ENCODE peak calls at places on chromosomes 12 and 14, in seven cellular contexts. One of them, this sample, is unnamed.
A peak's percentile ranks its signal among the peaks of the same experiment; 100 is the strongest.

GRCh38 chr12:15044461-15044860 is 71.6 kb downstream of the PDE6H start:
- DNase-seq in HepG2: no peak
- DNase-seq in suprapubic skin: no peak
- DNase-seq in IMR-90: no peak
- DNase-seq in heart right ventricle: no peak
- DNase-seq in CD8-positive, alpha-beta T cell: no peak
- DNase-seq in gastrocnemius medialis: no peak
- DNase-seq in this sample: no peak

GRCh38 chr14:88993946-88994345 is 169.5 kb downstream of the TTC8 start:
- DNase-seq in suprapubic skin: no peak
- DNase-seq in IMR-90: peak; percentile 76
- DNase-seq in heart right ventricle: no peak
- DNase-seq in CD8-positive, alpha-beta T cell: no peak
- DNase-seq in HepG2: no peak
- DNase-seq in gastrocnemius medialis: no peak
- DNase-seq in this sample: no peak

GRCh38 chr12:124321040-124321481 is 26.2 kb downstream of the RFLNA start:
- DNase-seq in IMR-90: peak; percentile 39
- DNase-seq in gastrocnemius medialis: peak; percentile 37
- DNase-seq in suprapubic skin: no peak
- DNase-seq in HepG2: peak; percentile 24
- DNase-seq in heart right ventricle: peak; percentile 79
- DNase-seq in CD8-positive, alpha-beta T cell: peak; percentile 24
- DNase-seq in this sample: peak; percentile 89

GRCh38 chr14:85187521-85187920 is 342.4 kb upstream of the FLRT2 start:
- DNase-seq in heart right ventricle: no peak
- DNase-seq in CD8-positive, alpha-beta T cell: no peak
- DNase-seq in IMR-90: no peak
- DNase-seq in HepG2: no peak
- DNase-seq in suprapubic skin: no peak
- DNase-seq in gastrocnemius medialis: no peak
- DNase-seq in this sample: no peak

GRCh38 chr14:104001003-104001402 is 58.7 kb upstream of the RD3L start:
- DNase-seq in CD8-positive, alpha-beta T cell: no peak
- DNase-seq in gastrocnemius medialis: no peak
- DNase-seq in HepG2: peak; percentile 21
- DNase-seq in suprapubic skin: no peak
- DNase-seq in IMR-90: no peak
- DNase-seq in heart right ventricle: no peak
- DNase-seq in this sample: no peak

GRCh38 chr12:46549527-46550265 is 177.1 kb upstream of the SLC38A2 start:
- DNase-seq in heart right ventricle: no peak
- DNase-seq in suprapubic skin: no peak
- DNase-seq in IMR-90: peak; percentile 97
- DNase-seq in CD8-positive, alpha-beta T cell: no peak
- DNase-seq in gastrocnemius medialis: no peak
- DNase-seq in HepG2: no peak
- DNase-seq in this sample: no peak

GRCh38 chr14:58693048-58693447 is 55.3 kb downstream of the DACT1 start:
- DNase-seq in suprapubic skin: no peak
- DNase-seq in IMR-90: no peak
- DNase-seq in heart right ventricle: no peak
- DNase-seq in gastrocnemius medialis: no peak
- DNase-seq in HepG2: no peak
- DNase-seq in CD8-positive, alpha-beta T cell: no peak
- DNase-seq in this sample: no peak

GRCh38 chr14:78319826-78320635 is 149.9 kb downstream of the NRXN3 start:
- DNase-seq in HepG2: no peak
- DNase-seq in heart right ventricle: no peak
- DNase-seq in IMR-90: no peak
- DNase-seq in gastrocnemius medialis: no peak
- DNase-seq in suprapubic skin: no peak
- DNase-seq in CD8-positive, alpha-beta T cell: no peak
- DNase-seq in this sample: no peak

GRCh38 chr14:64704743-64705405 is 650 bp downstream of the PLEKHG3 start:
- DNase-seq in CD8-positive, alpha-beta T cell: no peak
- DNase-seq in HepG2: no peak
- DNase-seq in gastrocnemius medialis: no peak
- DNase-seq in suprapubic skin: peak; percentile 76
- DNase-seq in heart right ventricle: peak; percentile 49
- DNase-seq in IMR-90: peak; percentile 15
- DNase-seq in this sample: peak; percentile 81

GRCh38 chr12:46963977-46964376 is 115.4 kb upstream of the PCED1B start:
- DNase-seq in IMR-90: no peak
- DNase-seq in CD8-positive, alpha-beta T cell: no peak
- DNase-seq in gastrocnemius medialis: no peak
- DNase-seq in HepG2: no peak
- DNase-seq in heart right ventricle: no peak
- DNase-seq in suprapubic skin: no peak
- DNase-seq in this sample: no peak

GRCh38 chr14:86739761-86740160 is 1209.8 kb downstream of the FLRT2 start:
- DNase-seq in IMR-90: no peak
- DNase-seq in suprapubic skin: no peak
- DNase-seq in CD8-positive, alpha-beta T cell: no peak
- DNase-seq in heart right ventricle: no peak
- DNase-seq in gastrocnemius medialis: no peak
- DNase-seq in HepG2: peak; percentile 7
- DNase-seq in this sample: no peak

GRCh38 chr14:66595394-66595793 is 87.4 kb downstream of the GPHN start:
- DNase-seq in IMR-90: no peak
- DNase-seq in HepG2: no peak
- DNase-seq in heart right ventricle: no peak
- DNase-seq in CD8-positive, alpha-beta T cell: no peak
- DNase-seq in gastrocnemius medialis: no peak
- DNase-seq in suprapubic skin: no peak
- DNase-seq in this sample: peak; percentile 23

GRCh38 chr14:67630186-67630585 is 10.5 kb downstream of the ARG2 start:
- DNase-seq in heart right ventricle: no peak
- DNase-seq in IMR-90: no peak
- DNase-seq in CD8-positive, alpha-beta T cell: no peak
- DNase-seq in HepG2: no peak
- DNase-seq in suprapubic skin: no peak
- DNase-seq in gastrocnemius medialis: no peak
- DNase-seq in this sample: no peak

GRCh38 chr12:105418232-105418631 is 87.7 kb downstream of the C12orf75 start:
- DNase-seq in HepG2: no peak
- DNase-seq in IMR-90: peak; percentile 89
- DNase-seq in heart right ventricle: no peak
- DNase-seq in gastrocnemius medialis: no peak
- DNase-seq in CD8-positive, alpha-beta T cell: no peak
- DNase-seq in suprapubic skin: no peak
- DNase-seq in this sample: no peak

GRCh38 chr14:101893759-101894158 is 70.6 kb upstream of the DYNC1H1 start:
- DNase-seq in IMR-90: no peak
- DNase-seq in heart right ventricle: no peak
- DNase-seq in suprapubic skin: no peak
- DNase-seq in HepG2: no peak
- DNase-seq in CD8-positive, alpha-beta T cell: no peak
- DNase-seq in gastrocnemius medialis: no peak
- DNase-seq in this sample: no peak

DNA sequence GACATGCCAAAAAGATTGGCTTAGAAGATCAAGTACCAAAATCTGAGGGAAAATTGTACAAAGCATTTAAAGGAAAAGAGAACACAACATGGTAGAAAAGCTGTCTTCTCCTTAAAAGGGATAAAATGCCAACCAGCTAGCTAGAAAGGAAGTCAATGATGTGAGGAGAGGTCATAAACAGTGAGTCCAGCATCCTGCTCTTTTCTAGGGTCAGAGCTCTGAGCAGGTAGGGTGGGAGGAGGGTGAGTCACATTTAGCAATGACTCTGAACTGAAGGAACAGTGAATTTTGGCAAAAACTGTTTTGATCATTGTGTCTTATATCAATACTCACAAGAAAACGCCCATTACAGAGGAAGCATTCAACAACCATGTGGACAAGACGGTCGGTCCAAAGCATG is 322.3 kb downstream of the DAD1 start:
- DNase-seq in CD8-positive, alpha-beta T cell: no peak
- DNase-seq in suprapubic skin: no peak
- DNase-seq in heart right ventricle: no peak
- DNase-seq in gastrocnemius medialis: no peak
- DNase-seq in IMR-90: no peak
- DNase-seq in HepG2: no peak
- DNase-seq in this sample: no peak
- H3K4me1 ChIP-seq in CD8-positive, alpha-beta T cell: no peaks in the 10 kb centered on the region
- H3K4me1 ChIP-seq in suprapubic skin: peaks cover 8% of the 10 kb centered on the region
- H3K4me1 ChIP-seq in heart right ventricle: no peaks in the 10 kb centered on the region
- H3K4me1 ChIP-seq in gastrocnemius medialis: no peaks in the 10 kb centered on the region
- H3K4me1 ChIP-seq in IMR-90: peaks cover 7% of the 10 kb centered on the region
- H3K4me1 ChIP-seq in HepG2: no peaks in the 10 kb centered on the region
- H3K4me1 ChIP-seq in this sample: peaks cover 1% of the 10 kb centered on the region

GRCh38 chr12:55037349-55037748 is 17.6 kb downstream of the NEUROD4 start:
- DNase-seq in HepG2: no peak
- DNase-seq in IMR-90: no peak
- DNase-seq in CD8-positive, alpha-beta T cell: no peak
- DNase-seq in suprapubic skin: no peak
- DNase-seq in gastrocnemius medialis: no peak
- DNase-seq in heart right ventricle: no peak
- DNase-seq in this sample: no peak

GRCh38 chr12:55043542-55043941 is 23.8 kb downstream of the NEUROD4 start:
- DNase-seq in heart right ventricle: no peak
- DNase-seq in suprapubic skin: no peak
- DNase-seq in HepG2: no peak
- DNase-seq in CD8-positive, alpha-beta T cell: no peak
- DNase-seq in gastrocnemius medialis: peak; percentile 3
- DNase-seq in IMR-90: no peak
- DNase-seq in this sample: no peak

GRCh38 chr12:55036326-55036725 is 16.6 kb downstream of the NEUROD4 start:
- DNase-seq in CD8-positive, alpha-beta T cell: no peak
- DNase-seq in suprapubic skin: no peak
- DNase-seq in HepG2: no peak
- DNase-seq in heart right ventricle: no peak
- DNase-seq in IMR-90: no peak
- DNase-seq in gastrocnemius medialis: no peak
- DNase-seq in this sample: no peak

GRCh38 chr12:55041651-55042050 is 21.9 kb downstream of the NEUROD4 start:
- DNase-seq in suprapubic skin: no peak
- DNase-seq in HepG2: no peak
- DNase-seq in gastrocnemius medialis: no peak
- DNase-seq in CD8-positive, alpha-beta T cell: no peak
- DNase-seq in IMR-90: no peak
- DNase-seq in heart right ventricle: no peak
- DNase-seq in this sample: no peak

DNA sequence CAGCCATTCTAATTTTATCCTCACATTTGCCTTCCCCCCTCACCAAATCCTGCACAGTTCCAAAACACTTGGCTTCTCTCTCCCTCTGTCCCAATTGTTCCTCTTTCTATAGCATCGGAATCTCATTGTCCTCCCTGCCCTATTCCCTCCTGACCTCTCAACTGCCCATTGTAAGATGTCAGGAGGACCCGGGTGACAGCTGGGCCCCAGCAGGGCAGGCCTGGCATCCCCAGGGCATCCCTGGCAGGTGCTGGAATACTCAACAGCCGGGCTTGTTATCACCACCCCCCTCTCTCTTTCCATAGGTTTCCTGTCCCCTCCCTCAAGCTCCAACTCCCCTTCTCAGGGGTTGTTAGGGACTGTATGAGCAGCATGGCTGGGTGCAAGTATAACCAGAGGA is 20.0 kb downstream of the NEUROD4 start:
- DNase-seq in gastrocnemius medialis: no peak
- DNase-seq in CD8-positive, alpha-beta T cell: no peak
- DNase-seq in IMR-90: no peak
- DNase-seq in heart right ventricle: no peak
- DNase-seq in HepG2: no peak
- DNase-seq in suprapubic skin: no peak
- DNase-seq in this sample: no peak
- H3K27me3 ChIP-seq in gastrocnemius medialis: no peaks in the 10 kb centered on the region
- H3K27me3 ChIP-seq in CD8-positive, alpha-beta T cell: no peaks in the 10 kb centered on the region
- H3K27me3 ChIP-seq in IMR-90: no peaks in the 10 kb centered on the region
- H3K27me3 ChIP-seq in heart right ventricle: peaks cover 9% of the 10 kb centered on the region
- H3K27me3 ChIP-seq in HepG2: peaks cover 15% of the 10 kb centered on the region
- H3K27me3 ChIP-seq in suprapubic skin: peaks cover 8% of the 10 kb centered on the region
- H3K27me3 ChIP-seq in this sample: no peaks in the 10 kb centered on the region

GRCh38 chr14:95240859-95241813 is 78.6 kb downstream of the CLMN start:
- DNase-seq in HepG2: no peak
- DNase-seq in heart right ventricle: no peak
- DNase-seq in suprapubic skin: no peak
- DNase-seq in CD8-positive, alpha-beta T cell: no peak
- DNase-seq in gastrocnemius medialis: no peak
- DNase-seq in IMR-90: no peak
- DNase-seq in this sample: no peak
- H3K4me1 ChIP-seq in HepG2: peaks cover 24% of the 10 kb centered on the region
- H3K4me1 ChIP-seq in heart right ventricle: peaks cover 7% of the 10 kb centered on the region
- H3K4me1 ChIP-seq in suprapubic skin: peaks cover 14% of the 10 kb centered on the region
- H3K4me1 ChIP-seq in CD8-positive, alpha-beta T cell: no peaks in the 10 kb centered on the region
- H3K4me1 ChIP-seq in gastrocnemius medialis: no peaks in the 10 kb centered on the region
- H3K4me1 ChIP-seq in IMR-90: no peaks in the 10 kb centered on the region
- H3K4me1 ChIP-seq in this sample: no peaks in the 10 kb centered on the region

GRCh38 chr12:113612076-113612728 is 140.5 kb upstream of the LHX5 start:
- DNase-seq in gastrocnemius medialis: no peak
- DNase-seq in heart right ventricle: no peak
- DNase-seq in IMR-90: no peak
- DNase-seq in suprapubic skin: no peak
- DNase-seq in HepG2: no peak
- DNase-seq in CD8-positive, alpha-beta T cell: no peak
- DNase-seq in this sample: no peak
- H3K27me3 ChIP-seq in gastrocnemius medialis: peaks cover 8% of the 10 kb centered on the region
- H3K27me3 ChIP-seq in heart right ventricle: peaks cover 58% of the 10 kb centered on the region
- H3K27me3 ChIP-seq in IMR-90: no peaks in the 10 kb centered on the region
- H3K27me3 ChIP-seq in suprapubic skin: peaks cover 70% of the 10 kb centered on the region
- H3K27me3 ChIP-seq in HepG2: peaks cover 31% of the 10 kb centered on the region
- H3K27me3 ChIP-seq in CD8-positive, alpha-beta T cell: no peaks in the 10 kb centered on the region
- H3K27me3 ChIP-seq in this sample: peaks cover 5% of the 10 kb centered on the region

GRCh38 chr14:72615511-72616121 is 278.3 kb downstream of the DPF3 start:
- DNase-seq in suprapubic skin: no peak
- DNase-seq in HepG2: no peak
- DNase-seq in CD8-positive, alpha-beta T cell: no peak
- DNase-seq in heart right ventricle: no peak
- DNase-seq in gastrocnemius medialis: no peak
- DNase-seq in IMR-90: peak; percentile 47
- DNase-seq in this sample: no peak
- H3K4me1 ChIP-seq in suprapubic skin: peaks cover 18% of the 10 kb centered on the region
- H3K4me1 ChIP-seq in HepG2: no peaks in the 10 kb centered on the region
- H3K4me1 ChIP-seq in CD8-positive, alpha-beta T cell: no peaks in the 10 kb centered on the region
- H3K4me1 ChIP-seq in heart right ventricle: peaks cover 58% of the 10 kb centered on the region
- H3K4me1 ChIP-seq in gastrocnemius medialis: peaks cover 62% of the 10 kb centered on the region
- H3K4me1 ChIP-seq in IMR-90: peaks cover 37% of the 10 kb centered on the region
- H3K4me1 ChIP-seq in this sample: peaks cover 35% of the 10 kb centered on the region

GRCh38 chr12:104050436-104050835 is 449 bp upstream of the GLT8D2 start:
- DNase-seq in heart right ventricle: no peak
- DNase-seq in CD8-positive, alpha-beta T cell: no peak
- DNase-seq in suprapubic skin: no peak
- DNase-seq in IMR-90: no peak
- DNase-seq in HepG2: no peak
- DNase-seq in gastrocnemius medialis: no peak
- DNase-seq in this sample: no peak
- H3K27me3 ChIP-seq in heart right ventricle: peaks cover 27% of the 10 kb centered on the region
- H3K27me3 ChIP-seq in CD8-positive, alpha-beta T cell: no peaks in the 10 kb centered on the region
- H3K27me3 ChIP-seq in suprapubic skin: peaks cover 19% of the 10 kb centered on the region
- H3K27me3 ChIP-seq in IMR-90: no peaks in the 10 kb centered on the region
- H3K27me3 ChIP-seq in HepG2: peaks cover 29% of the 10 kb centered on the region
- H3K27me3 ChIP-seq in gastrocnemius medialis: no peaks in the 10 kb centered on the region
- H3K27me3 ChIP-seq in this sample: no peaks in the 10 kb centered on the region

GRCh38 chr12:89946518-89946917 is 237.9 kb upstream of the ATP2B1 start:
- DNase-seq in HepG2: no peak
- DNase-seq in gastrocnemius medialis: no peak
- DNase-seq in heart right ventricle: no peak
- DNase-seq in IMR-90: no peak
- DNase-seq in CD8-positive, alpha-beta T cell: no peak
- DNase-seq in suprapubic skin: no peak
- DNase-seq in this sample: no peak
- H3K4me1 ChIP-seq in HepG2: no peaks in the 10 kb centered on the region
- H3K4me1 ChIP-seq in gastrocnemius medialis: peaks cover 4% of the 10 kb centered on the region
- H3K4me1 ChIP-seq in heart right ventricle: peaks cover 12% of the 10 kb centered on the region
- H3K4me1 ChIP-seq in IMR-90: peaks cover 22% of the 10 kb centered on the region
- H3K4me1 ChIP-seq in CD8-positive, alpha-beta T cell: peaks cover 36% of the 10 kb centered on the region
- H3K4me1 ChIP-seq in suprapubic skin: peaks cover 32% of the 10 kb centered on the region
- H3K4me1 ChIP-seq in this sample: peaks cover 1% of the 10 kb centered on the region